ENCODE peak calls at places on chromosomes 4 and X, in five cellular contexts. One of them, this sample, is unnamed.

GRCh38 chrX:3516051-3516541 is 169.6 kb upstream of the MXRA5 start:
- DNase-seq in left cardiac atrium: no peak
- DNase-seq in stimulated activated CD8-positive, alpha-beta memory T cell treated with anti-CD3 and anti-CD28 coated beads, Interleukin-7, amount 100 ng/mL, for 24 hours: no peak
- DNase-seq in A549: no peak
- DNase-seq in GM04503: no peak
- DNase-seq in this sample: no peak

GRCh38 chr4:184274288-184274951 is 56.7 kb upstream of the ENPP6 start:
- DNase-seq in left cardiac atrium: no peak
- DNase-seq in stimulated activated CD8-positive, alpha-beta memory T cell treated with anti-CD3 and anti-CD28 coated beads, Interleukin-7, amount 100 ng/mL, for 24 hours: no peak
- DNase-seq in A549: no peak
- DNase-seq in GM04503: no peak
- DNase-seq in this sample: no peak

GRCh38 chrX:18701621-18702361 is 5.7 kb upstream of the PPEF1 start:
- DNase-seq in left cardiac atrium: peak
- DNase-seq in stimulated activated CD8-positive, alpha-beta memory T cell treated with anti-CD3 and anti-CD28 coated beads, Interleukin-7, amount 100 ng/mL, for 24 hours: no peak
- DNase-seq in A549: peak
- DNase-seq in GM04503: no peak
- DNase-seq in this sample: no peak

GRCh38 chrX:133546441-133546840 is 131.2 kb upstream of the GPC4 start:
- DNase-seq in left cardiac atrium: no peak
- DNase-seq in stimulated activated CD8-positive, alpha-beta memory T cell treated with anti-CD3 and anti-CD28 coated beads, Interleukin-7, amount 100 ng/mL, for 24 hours: no peak
- DNase-seq in A549: no peak
- DNase-seq in GM04503: no peak
- DNase-seq in this sample: no peak

GRCh38 chrX:2928127-2928582 is 984 bp downstream of the ARSD start:
- DNase-seq in left cardiac atrium: peak
- DNase-seq in stimulated activated CD8-positive, alpha-beta memory T cell treated with anti-CD3 and anti-CD28 coated beads, Interleukin-7, amount 100 ng/mL, for 24 hours: no peak
- DNase-seq in A549: no peak
- DNase-seq in GM04503: peak
- DNase-seq in this sample: peak

GRCh38 chr4:84666444-84666843 is 83.5 kb downstream of the CDS1 start:
- DNase-seq in left cardiac atrium: no peak
- DNase-seq in stimulated activated CD8-positive, alpha-beta memory T cell treated with anti-CD3 and anti-CD28 coated beads, Interleukin-7, amount 100 ng/mL, for 24 hours: no peak
- DNase-seq in A549: no peak
- DNase-seq in GM04503: no peak
- DNase-seq in this sample: no peak

GRCh38 chrX:11750694-11751093 is 7.3 kb upstream of the MSL3 start:
- DNase-seq in left cardiac atrium: no peak
- DNase-seq in stimulated activated CD8-positive, alpha-beta memory T cell treated with anti-CD3 and anti-CD28 coated beads, Interleukin-7, amount 100 ng/mL, for 24 hours: no peak
- DNase-seq in A549: no peak
- DNase-seq in GM04503: no peak
- DNase-seq in this sample: no peak

GRCh38 chrX:8319359-8319758 is 145.3 kb upstream of the VCX3B start:
- DNase-seq in left cardiac atrium: no peak
- DNase-seq in stimulated activated CD8-positive, alpha-beta memory T cell treated with anti-CD3 and anti-CD28 coated beads, Interleukin-7, amount 100 ng/mL, for 24 hours: no peak
- DNase-seq in A549: no peak
- DNase-seq in GM04503: no peak
- DNase-seq in this sample: no peak

GRCh38 chr4:143207555-143207954 is 22.8 kb downstream of the USP38 start:
- DNase-seq in left cardiac atrium: no peak
- DNase-seq in stimulated activated CD8-positive, alpha-beta memory T cell treated with anti-CD3 and anti-CD28 coated beads, Interleukin-7, amount 100 ng/mL, for 24 hours: no peak
- DNase-seq in A549: peak
- DNase-seq in GM04503: no peak
- DNase-seq in this sample: no peak

GRCh38 chr4:189786447-189786846 is 154.2 kb upstream of the FRG1 start:
- DNase-seq in left cardiac atrium: no peak
- DNase-seq in stimulated activated CD8-positive, alpha-beta memory T cell treated with anti-CD3 and anti-CD28 coated beads, Interleukin-7, amount 100 ng/mL, for 24 hours: no peak
- DNase-seq in A549: no peak
- DNase-seq in GM04503: no peak
- DNase-seq in this sample: no peak

GRCh38 chr4:184598753-184599491 is 50.3 kb downstream of the CASP3 start:
- DNase-seq in left cardiac atrium: peak
- DNase-seq in stimulated activated CD8-positive, alpha-beta memory T cell treated with anti-CD3 and anti-CD28 coated beads, Interleukin-7, amount 100 ng/mL, for 24 hours: no peak
- DNase-seq in A549: no peak
- DNase-seq in GM04503: peak
- DNase-seq in this sample: no peak

GRCh38 chr4:108276690-108277089 is 108.0 kb upstream of the LEF1 start:
- DNase-seq in left cardiac atrium: no peak
- DNase-seq in stimulated activated CD8-positive, alpha-beta memory T cell treated with anti-CD3 and anti-CD28 coated beads, Interleukin-7, amount 100 ng/mL, for 24 hours: no peak
- DNase-seq in A549: no peak
- DNase-seq in GM04503: no peak
- DNase-seq in this sample: no peak

GRCh38 chrX:133053854-133054565 is 42.9 kb downstream of the USP26 start:
- DNase-seq in left cardiac atrium: no peak
- DNase-seq in stimulated activated CD8-positive, alpha-beta memory T cell treated with anti-CD3 and anti-CD28 coated beads, Interleukin-7, amount 100 ng/mL, for 24 hours: no peak
- DNase-seq in A549: no peak
- DNase-seq in GM04503: no peak
- DNase-seq in this sample: no peak

GRCh38 chr4:143417679-143418403 is 81.2 kb downstream of the GAB1 start:
- DNase-seq in left cardiac atrium: no peak
- DNase-seq in stimulated activated CD8-positive, alpha-beta memory T cell treated with anti-CD3 and anti-CD28 coated beads, Interleukin-7, amount 100 ng/mL, for 24 hours: no peak
- DNase-seq in A549: no peak
- DNase-seq in GM04503: no peak
- DNase-seq in this sample: no peak

GRCh38 chrX:108347800-108348199 is 90.4 kb downstream of the COL4A6 start:
- DNase-seq in left cardiac atrium: no peak
- DNase-seq in stimulated activated CD8-positive, alpha-beta memory T cell treated with anti-CD3 and anti-CD28 coated beads, Interleukin-7, amount 100 ng/mL, for 24 hours: no peak
- DNase-seq in A549: no peak
- DNase-seq in GM04503: no peak
- DNase-seq in this sample: no peak

GRCh38 chrX:104156630-104157529 is at the start of gene SLC25A53:
- DNase-seq in left cardiac atrium: peak
- DNase-seq in stimulated activated CD8-positive, alpha-beta memory T cell treated with anti-CD3 and anti-CD28 coated beads, Interleukin-7, amount 100 ng/mL, for 24 hours: peak
- DNase-seq in A549: peak
- DNase-seq in GM04503: peak
- DNase-seq in this sample: peak

GRCh38 chrX:66634272-66634671 is 4.6 kb downstream of the EDA2R start:
- DNase-seq in left cardiac atrium: no peak
- DNase-seq in stimulated activated CD8-positive, alpha-beta memory T cell treated with anti-CD3 and anti-CD28 coated beads, Interleukin-7, amount 100 ng/mL, for 24 hours: no peak
- DNase-seq in A549: no peak
- DNase-seq in GM04503: peak
- DNase-seq in this sample: no peak

GRCh38 chr4:2287594-2287915 is 25.6 kb upstream of the MXD4 start:
- DNase-seq in left cardiac atrium: no peak
- DNase-seq in stimulated activated CD8-positive, alpha-beta memory T cell treated with anti-CD3 and anti-CD28 coated beads, Interleukin-7, amount 100 ng/mL, for 24 hours: no peak
- DNase-seq in A549: no peak
- DNase-seq in GM04503: no peak
- DNase-seq in this sample: no peak

GRCh38 chr4:26285272-26285671 is 35.5 kb upstream of the RBPJ start:
- DNase-seq in left cardiac atrium: no peak
- DNase-seq in stimulated activated CD8-positive, alpha-beta memory T cell treated with anti-CD3 and anti-CD28 coated beads, Interleukin-7, amount 100 ng/mL, for 24 hours: no peak
- DNase-seq in A549: no peak
- DNase-seq in GM04503: no peak
- DNase-seq in this sample: no peak

GRCh38 chr4:48778431-48779094 is 1.5 kb downstream of the FRYL start:
- DNase-seq in left cardiac atrium: no peak
- DNase-seq in stimulated activated CD8-positive, alpha-beta memory T cell treated with anti-CD3 and anti-CD28 coated beads, Interleukin-7, amount 100 ng/mL, for 24 hours: no peak
- DNase-seq in A549: no peak
- DNase-seq in GM04503: no peak
- DNase-seq in this sample: no peak

GRCh38 chr4:148270600-148270999 is 171.6 kb downstream of the NR3C2 start:
- DNase-seq in left cardiac atrium: no peak
- DNase-seq in stimulated activated CD8-positive, alpha-beta memory T cell treated with anti-CD3 and anti-CD28 coated beads, Interleukin-7, amount 100 ng/mL, for 24 hours: no peak
- DNase-seq in A549: no peak
- DNase-seq in GM04503: no peak
- DNase-seq in this sample: no peak

GRCh38 chr4:7938513-7939376 is 916 bp downstream of the AFAP1 start:
- DNase-seq in left cardiac atrium: peak
- DNase-seq in stimulated activated CD8-positive, alpha-beta memory T cell treated with anti-CD3 and anti-CD28 coated beads, Interleukin-7, amount 100 ng/mL, for 24 hours: no peak
- DNase-seq in A549: peak
- DNase-seq in GM04503: no peak
- DNase-seq in this sample: peak

GRCh38 chr4:52551487-52551886 is 107.6 kb downstream of the USP46 start:
- DNase-seq in left cardiac atrium: peak
- DNase-seq in stimulated activated CD8-positive, alpha-beta memory T cell treated with anti-CD3 and anti-CD28 coated beads, Interleukin-7, amount 100 ng/mL, for 24 hours: no peak
- DNase-seq in A549: no peak
- DNase-seq in GM04503: no peak
- DNase-seq in this sample: no peak

GRCh38 chr4:37489697-37490096 is 196.5 kb downstream of the RELL1 start:
- DNase-seq in left cardiac atrium: no peak
- DNase-seq in stimulated activated CD8-positive, alpha-beta memory T cell treated with anti-CD3 and anti-CD28 coated beads, Interleukin-7, amount 100 ng/mL, for 24 hours: no peak
- DNase-seq in A549: no peak
- DNase-seq in GM04503: no peak
- DNase-seq in this sample: no peak

GRCh38 chr4:158938462-158939044 is 164.3 kb upstream of the RAPGEF2 start:
- DNase-seq in left cardiac atrium: no peak
- DNase-seq in stimulated activated CD8-positive, alpha-beta memory T cell treated with anti-CD3 and anti-CD28 coated beads, Interleukin-7, amount 100 ng/mL, for 24 hours: no peak
- DNase-seq in A549: no peak
- DNase-seq in GM04503: peak
- DNase-seq in this sample: no peak

GRCh38 chr4:78781925-78782324 is 5.8 kb downstream of the BMP2K start:
- DNase-seq in left cardiac atrium: no peak
- DNase-seq in stimulated activated CD8-positive, alpha-beta memory T cell treated with anti-CD3 and anti-CD28 coated beads, Interleukin-7, amount 100 ng/mL, for 24 hours: no peak
- DNase-seq in A549: no peak
- DNase-seq in GM04503: no peak
- DNase-seq in this sample: no peak

GRCh38 chr4:120862432-120862831 is 60.1 kb downstream of the PRDM5 start:
- DNase-seq in left cardiac atrium: no peak
- DNase-seq in stimulated activated CD8-positive, alpha-beta memory T cell treated with anti-CD3 and anti-CD28 coated beads, Interleukin-7, amount 100 ng/mL, for 24 hours: no peak
- DNase-seq in A549: no peak
- DNase-seq in GM04503: no peak
- DNase-seq in this sample: no peak

GRCh38 chr4:155377281-155377680 is 516 bp upstream of the MAP9 start:
- DNase-seq in left cardiac atrium: no peak
- DNase-seq in stimulated activated CD8-positive, alpha-beta memory T cell treated with anti-CD3 and anti-CD28 coated beads, Interleukin-7, amount 100 ng/mL, for 24 hours: no peak
- DNase-seq in A549: peak
- DNase-seq in GM04503: no peak
- DNase-seq in this sample: no peak

GRCh38 chr4:156388826-156389225 is 435.2 kb upstream of the CTSO start:
- DNase-seq in left cardiac atrium: no peak
- DNase-seq in stimulated activated CD8-positive, alpha-beta memory T cell treated with anti-CD3 and anti-CD28 coated beads, Interleukin-7, amount 100 ng/mL, for 24 hours: no peak
- DNase-seq in A549: no peak
- DNase-seq in GM04503: peak
- DNase-seq in this sample: no peak

GRCh38 chr4:99633772-99634171 is 23.9 kb downstream of the C4orf54 start:
- DNase-seq in left cardiac atrium: no peak
- DNase-seq in stimulated activated CD8-positive, alpha-beta memory T cell treated with anti-CD3 and anti-CD28 coated beads, Interleukin-7, amount 100 ng/mL, for 24 hours: no peak
- DNase-seq in A549: no peak
- DNase-seq in GM04503: no peak
- DNase-seq in this sample: no peak

GRCh38 chr4:11732155-11732554 is 303.5 kb upstream of the HS3ST1 start:
- DNase-seq in left cardiac atrium: no peak
- DNase-seq in stimulated activated CD8-positive, alpha-beta memory T cell treated with anti-CD3 and anti-CD28 coated beads, Interleukin-7, amount 100 ng/mL, for 24 hours: no peak
- DNase-seq in A549: no peak
- DNase-seq in GM04503: no peak
- DNase-seq in this sample: no peak

GRCh38 chrX:131677655-131678628 is 134.1 kb downstream of the OR13H1 start:
- DNase-seq in left cardiac atrium: peak
- DNase-seq in stimulated activated CD8-positive, alpha-beta memory T cell treated with anti-CD3 and anti-CD28 coated beads, Interleukin-7, amount 100 ng/mL, for 24 hours: peak
- DNase-seq in A549: peak
- DNase-seq in GM04503: no peak
- DNase-seq in this sample: no peak

GRCh38 chr4:41994461-41994860 is 4.1 kb downstream of the SLC30A9 start:
- DNase-seq in left cardiac atrium: no peak
- DNase-seq in stimulated activated CD8-positive, alpha-beta memory T cell treated with anti-CD3 and anti-CD28 coated beads, Interleukin-7, amount 100 ng/mL, for 24 hours: no peak
- DNase-seq in A549: no peak
- DNase-seq in GM04503: no peak
- DNase-seq in this sample: no peak

GRCh38 chr4:38268837-38269236 is 308.6 kb downstream of the PTTG2 start:
- DNase-seq in left cardiac atrium: no peak
- DNase-seq in stimulated activated CD8-positive, alpha-beta memory T cell treated with anti-CD3 and anti-CD28 coated beads, Interleukin-7, amount 100 ng/mL, for 24 hours: no peak
- DNase-seq in A549: no peak
- DNase-seq in GM04503: no peak
- DNase-seq in this sample: no peak

GRCh38 chr4:41369680-41370079 is 113.0 kb downstream of the UCHL1 start:
- DNase-seq in left cardiac atrium: peak
- DNase-seq in stimulated activated CD8-positive, alpha-beta memory T cell treated with anti-CD3 and anti-CD28 coated beads, Interleukin-7, amount 100 ng/mL, for 24 hours: no peak
- DNase-seq in A549: no peak
- DNase-seq in GM04503: no peak
- DNase-seq in this sample: peak

GRCh38 chr4:21593268-21594002 is 355.1 kb downstream of the KCNIP4 start:
- DNase-seq in left cardiac atrium: no peak
- DNase-seq in stimulated activated CD8-positive, alpha-beta memory T cell treated with anti-CD3 and anti-CD28 coated beads, Interleukin-7, amount 100 ng/mL, for 24 hours: no peak
- DNase-seq in A549: no peak
- DNase-seq in GM04503: peak
- DNase-seq in this sample: no peak